ENCODE peak calls at places on chromosomes 11 and 22, in nine cellular contexts. F is PC-9, X is OCI-LY7, K is hepatocyte, R is GM23338, L is SK-N-SH, U is PC-3, S is HCT116, P is MM.1S. I is an unnamed sample. For H3K9me2, the result is how much of the 10 kb centered on the place peaks cover.

GRCh38 chr22:25602924-25603323 is 38.4 kb downstream of the GRK3 start:
- DNase-seq in R (no peak), K (no peak), X (no peak), S (peak), U (no peak), P (no peak), L (no peak), F (no peak), I (no peak)

GRCh38 chr11:1770061-1770460 is 6.3 kb upstream of the CTSD start:
- DNase-seq in K (no peak), L (no peak), R (no peak), F (no peak), P (no peak), X (no peak), U (no peak), S (no peak), I (no peak)

GRCh38 chr11:130846606-130847005 is 69.7 kb downstream of the SNX19 start:
- DNase-seq in X (no peak), P (peak), L (no peak), R (no peak), S (no peak), U (peak), F (no peak), K (no peak), I (peak)

GRCh38 chr22:21855715-21856114 is 11.7 kb downstream of the MAPK1 start:
- DNase-seq in L (no peak), P (no peak), S (no peak), R (no peak), X (no peak), K (no peak), F (no peak), U (no peak), I (no peak)

GRCh38 chr11:96037267-96037990 is 113.5 kb upstream of the MTMR2 start:
- DNase-seq in K (peak), P (no peak), R (no peak), S (no peak), L (no peak), F (peak), X (no peak), U (peak), I (peak)

GRCh38 chr11:31690041-31690440 is 121.1 kb downstream of the PAX6 start:
- DNase-seq in K (no peak), R (no peak), L (no peak), F (no peak), X (no peak), S (no peak), P (no peak), U (no peak), I (peak)

GRCh38 chr11:10351768-10352641 is 47.1 kb downstream of the ADM start:
- DNase-seq in X (no peak), U (peak), S (no peak), L (peak), P (no peak), R (peak), K (peak), F (peak), I (peak)

GRCh38 chr11:113134605-113135004 is 173.4 kb downstream of the NCAM1 start:
- DNase-seq in S (no peak), L (no peak), X (no peak), P (no peak), F (no peak), R (no peak), K (no peak), U (no peak), I (peak)

GRCh38 chr22:33723915-33724314 is 196.4 kb downstream of the LARGE1 start:
- DNase-seq in K (no peak), F (peak), X (no peak), U (no peak), L (no peak), P (no peak), S (no peak), R (no peak), I (no peak)

GRCh38 chr11:47202569-47202968 is 12.2 kb upstream of the DDB2 start:
- DNase-seq in L (no peak), P (no peak), F (no peak), K (no peak), S (no peak), X (no peak), R (no peak), U (no peak), I (no peak)

GRCh38 chr11:810040-810567 is 337 bp downstream of the RPLP2 start:
- DNase-seq in F (peak), R (no peak), L (no peak), U (no peak), S (no peak), K (no peak), P (no peak), X (no peak), I (no peak)

GRCh38 chr11:67528376-67528775 is 5.1 kb upstream of the CABP2 start:
- DNase-seq in K (no peak), P (no peak), S (no peak), R (no peak), L (no peak), F (no peak), X (no peak), U (no peak), I (no peak)

GRCh38 chr22:46078241-46079092 is 71.9 kb upstream of the PPARA start:
- DNase-seq in K (no peak), P (no peak), R (peak), U (peak), F (no peak), X (no peak), S (no peak), L (peak), I (peak)

GRCh38 chr11:76806131-76806530 is 23.0 kb downstream of the TSKU start:
- DNase-seq in X (no peak), P (no peak), U (no peak), L (no peak), R (no peak), S (no peak), F (no peak), K (no peak), I (no peak)

GRCh38 chr22:46322711-46323110 is 12.8 kb upstream of the TRMU start:
- DNase-seq in F (no peak), L (no peak), S (no peak), K (no peak), P (no peak), X (no peak), U (no peak), R (no peak), I (no peak)

GRCh38 chr11:76832365-76832764 is 28.4 kb upstream of the ACER3 start:
- DNase-seq in X (no peak), S (no peak), U (no peak), R (no peak), P (no peak), L (no peak), K (no peak), F (no peak), I (no peak)

GRCh38 chr22:42256930-42257329 is 13.5 kb downstream of the TCF20 start:
- DNase-seq in X (no peak), K (no peak), R (no peak), F (no peak), S (no peak), L (no peak), U (no peak), P (no peak), I (no peak)

GRCh38 chr22:42747701-42748513 is 27.2 kb upstream of the A4GALT start:
- DNase-seq in X (no peak), R (no peak), K (peak), L (no peak), U (no peak), S (no peak), P (no peak), F (no peak), I (peak)

GRCh38 chr11:68256331-68256741 is 15.4 kb downstream of the C11orf24 start:
- DNase-seq in X (no peak), P (no peak), K (no peak), S (no peak), F (no peak), R (no peak), U (no peak), L (no peak), I (peak)

GRCh38 chr11:35305670-35306382 is 113.5 kb downstream of the SLC1A2 start:
- DNase-seq in R (peak), K (peak), U (peak), F (no peak), X (peak), L (peak), P (peak), S (peak), I (peak)

GRCh38 chr11:99973993-99974392 is 713.1 kb upstream of the ARHGAP42 start:
- DNase-seq in X (no peak), L (no peak), F (no peak), S (no peak), K (peak), U (no peak), P (no peak), R (no peak), I (no peak)

GRCh38 chr11:122791411-122791810 is 46.9 kb upstream of the CRTAM start:
- DNase-seq in U (no peak), F (peak), X (no peak), P (no peak), K (no peak), L (no peak), S (no peak), R (no peak), I (peak)

GRCh38 chr22:22786301-22787115 is 101.1 kb upstream of the IGLL5 start:
- DNase-seq in L (no peak), F (no peak), S (no peak), X (no peak), U (no peak), K (peak), R (no peak), P (no peak), I (no peak)

GRCh38 chr11:110919241-110919893 is 207.1 kb upstream of the ARHGAP20 start:
- DNase-seq in X (no peak), L (no peak), P (peak), R (no peak), F (no peak), S (no peak), K (no peak), U (no peak), I (no peak)

GRCh38 chr11:119891392-119891791 is 162.4 kb upstream of the NECTIN1 start:
- DNase-seq in F (no peak), U (no peak), X (no peak), K (no peak), P (no peak), L (peak), R (no peak), S (no peak), I (no peak)

GRCh38 chr22:24450600-24450999 is 23.2 kb downstream of the ADORA2A start:
- DNase-seq in L (peak), P (no peak), U (no peak), S (no peak), F (no peak), R (no peak), X (peak), K (no peak), I (no peak)

GRCh38 chr11:66889974-66890373 is 33.1 kb downstream of the LRFN4 start:
- DNase-seq in X (no peak), F (peak), P (no peak), K (no peak), L (no peak), S (no peak), R (no peak), U (no peak), I (no peak)

GRCh38 chr11:108895579-108896480 is 231.0 kb downstream of the DDX10 start:
- DNase-seq in X (no peak), P (no peak), S (no peak), K (no peak), F (peak), R (no peak), U (peak), L (no peak), I (peak)

GRCh38 chr11:68338041-68338800 is 25.8 kb downstream of the LRP5 start:
- DNase-seq in S (no peak), X (no peak), R (no peak), K (no peak), L (no peak), U (no peak), P (no peak), F (no peak), I (peak)

GRCh38 chr11:18248561-18248960 is at the start of gene SAA2:
- DNase-seq in X (no peak), P (no peak), K (no peak), R (no peak), L (no peak), S (no peak), U (no peak), F (peak), I (no peak)

GRCh38 chr11:44622190-44622650 is 56.8 kb downstream of the CD82 start:
- DNase-seq in F (no peak), K (no peak), U (no peak), S (no peak), L (no peak), X (no peak), R (no peak), P (no peak), I (no peak)

GRCh38 chr11:73257342-73258103 is 14.6 kb upstream of the P2RY6 start:
- DNase-seq in K (no peak), S (peak), L (no peak), X (no peak), P (no peak), U (peak), R (peak), F (peak), I (peak)

GRCh38 chr22:23207786-23208325 is 27.5 kb downstream of the BCR start:
- DNase-seq in X (peak), R (no peak), K (no peak), F (no peak), L (no peak), S (no peak), P (no peak), U (no peak), I (no peak)

GRCh38 chr11:126990716-126991480 is 9.7 kb downstream of the KIRREL3 start:
- DNase-seq in X (no peak), L (no peak), U (no peak), F (no peak), K (no peak), R (no peak), P (no peak), S (no peak), I (peak)

GRCh38 chr11:31964181-31964580 is 126.7 kb upstream of the RCN1 start:
- DNase-seq in L (no peak), S (no peak), X (no peak), K (no peak), R (no peak), P (no peak), F (no peak), U (no peak), I (no peak)

DNA sequence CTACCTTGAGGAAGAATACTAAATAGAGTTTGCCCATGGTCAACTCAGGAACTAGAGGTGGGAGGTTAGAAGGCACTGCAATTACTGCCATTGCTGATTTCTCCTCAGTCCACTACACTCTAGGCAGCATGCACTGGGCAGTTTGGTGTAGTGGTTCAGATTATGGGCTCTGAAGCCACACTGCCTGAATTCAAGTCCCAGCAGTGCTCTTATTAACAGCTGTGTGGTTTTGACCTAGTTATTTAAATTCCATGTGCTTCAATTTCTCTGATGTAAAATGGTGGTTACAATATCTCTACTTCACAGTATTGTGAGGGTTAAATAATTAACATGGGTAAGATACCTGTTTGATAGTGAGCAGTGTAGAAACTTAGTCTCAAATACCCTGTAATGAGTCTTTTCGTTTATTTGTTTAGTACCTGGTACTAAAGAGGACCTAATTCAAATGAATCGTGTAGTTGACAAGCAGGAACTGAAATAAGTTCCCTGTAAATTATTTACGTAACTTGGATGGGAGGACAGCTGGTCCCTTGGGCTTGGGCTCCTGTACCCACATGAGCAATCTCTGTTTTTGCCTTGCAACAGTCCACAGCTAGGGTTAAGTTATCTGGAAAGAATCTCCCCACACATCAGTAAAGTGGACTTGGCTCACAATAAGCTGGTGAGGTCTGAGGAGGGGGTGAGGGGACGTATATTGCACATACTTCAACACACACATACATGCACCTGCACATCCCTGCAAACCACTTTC is 17.8 kb downstream of the PRR5L start:
- DNase-seq in F (no peak), L (no peak), K (no peak), R (no peak), U (no peak), S (no peak), X (no peak), P (no peak), I (no peak)
- H3K9me2 ChIP-seq in F (under half), L (under half), K (under half), R (under half), U (under half), S (under half), X (under half), P (under half), I (under half)

DNA sequence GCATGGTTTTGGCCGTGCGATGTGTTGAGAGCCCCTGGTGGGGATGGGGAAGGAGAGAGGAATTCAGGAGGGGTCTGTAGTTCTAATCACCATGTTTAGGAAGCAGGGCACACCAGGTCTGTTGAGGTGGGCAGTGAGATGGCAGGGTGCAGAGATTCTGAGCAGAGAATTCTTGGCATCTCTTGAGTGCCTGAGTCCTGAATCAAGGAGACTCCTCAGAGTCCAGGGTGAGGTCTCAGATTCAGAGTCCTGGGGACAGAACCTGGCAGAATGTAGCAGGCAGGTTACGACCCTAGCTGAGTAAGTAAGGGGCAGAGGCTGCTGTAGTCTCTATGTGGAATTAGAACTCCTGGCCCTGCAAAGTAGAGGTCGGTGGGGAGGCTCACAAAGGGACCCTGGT is 12.9 kb downstream of the PARVA start:
- DNase-seq in F (no peak), X (no peak), P (no peak), S (no peak), K (no peak), U (no peak), L (no peak), R (no peak), I (no peak)
- H2AFZ ChIP-seq in F (no peak), X (no peak), P (no peak), S (no peak), K (no peak), U (no peak), L (no peak), R (no peak), I (no peak)

GRCh38 chr22:26675687-26676273 is 18.4 kb downstream of the MIAT start:
- DNase-seq in X (no peak), R (no peak), F (no peak), S (no peak), L (no peak), P (no peak), K (no peak), U (no peak), I (no peak)
- H3K9me2 ChIP-seq in X (under half), R (under half), F (under half), S (under half), L (under half), P (under half), K (under half), U (under half), I (under half)

DNA sequence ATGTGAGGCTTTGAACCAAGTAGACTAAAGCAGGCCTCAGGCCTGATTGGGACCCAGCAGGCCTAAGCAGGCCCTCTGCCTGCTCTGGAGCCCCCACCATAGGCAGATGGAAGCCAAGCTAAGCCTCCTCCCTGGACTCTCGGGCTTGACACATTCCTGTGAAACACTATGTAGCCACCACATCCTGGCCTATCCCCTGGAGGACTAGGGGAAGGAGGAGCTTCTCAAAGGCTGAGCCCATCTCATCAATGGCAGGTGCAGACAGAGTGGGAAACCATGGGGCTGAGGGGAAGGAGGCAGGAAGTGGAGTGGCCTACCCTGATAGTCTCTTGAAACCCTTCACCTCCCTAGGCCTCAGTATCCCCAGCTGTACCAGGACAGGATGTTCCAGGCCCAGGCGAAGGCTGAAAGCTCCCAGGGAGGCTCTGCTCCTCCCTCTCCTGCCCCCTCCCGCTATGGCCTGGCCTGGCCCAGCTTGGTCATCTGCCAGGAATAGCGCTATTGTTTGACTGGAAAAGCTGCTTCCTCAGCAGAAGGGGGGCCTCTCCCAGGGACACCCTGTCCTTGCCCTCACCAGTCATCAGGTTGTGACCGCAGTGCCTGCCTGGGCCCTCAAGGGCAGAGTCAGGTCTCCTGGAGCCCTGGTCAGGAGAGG is 1.5 kb upstream of the CASTOR1 start:
- DNase-seq in F (peak), X (peak), L (peak), R (peak), U (peak), S (no peak), K (peak), P (no peak), I (peak)
- H2AFZ ChIP-seq in F (no peak), X (no peak), L (no peak), R (no peak), U (no peak), S (no peak), K (no peak), P (no peak), I (no peak)

GRCh38 chr11:118230088-118230487 is 5.3 kb upstream of the JAML start:
- DNase-seq in K (no peak), F (no peak), L (no peak), P (no peak), X (no peak), S (no peak), R (no peak), U (no peak), I (no peak)
- H3K9me2 ChIP-seq in K (under half), F (under half), L (under half), P (under half), X (under half), S (under half), R (under half), U (under half), I (under half)

GRCh38 chr11:12556155-12556554 is 118.1 kb upstream of the TEAD1 start:
- DNase-seq in R (no peak), K (no peak), S (no peak), F (no peak), P (no peak), X (no peak), U (no peak), L (no peak), I (peak)
- H2AFZ ChIP-seq in R (peak), K (no peak), S (peak), F (no peak), P (no peak), X (no peak), U (no peak), L (peak), I (peak)

DNA sequence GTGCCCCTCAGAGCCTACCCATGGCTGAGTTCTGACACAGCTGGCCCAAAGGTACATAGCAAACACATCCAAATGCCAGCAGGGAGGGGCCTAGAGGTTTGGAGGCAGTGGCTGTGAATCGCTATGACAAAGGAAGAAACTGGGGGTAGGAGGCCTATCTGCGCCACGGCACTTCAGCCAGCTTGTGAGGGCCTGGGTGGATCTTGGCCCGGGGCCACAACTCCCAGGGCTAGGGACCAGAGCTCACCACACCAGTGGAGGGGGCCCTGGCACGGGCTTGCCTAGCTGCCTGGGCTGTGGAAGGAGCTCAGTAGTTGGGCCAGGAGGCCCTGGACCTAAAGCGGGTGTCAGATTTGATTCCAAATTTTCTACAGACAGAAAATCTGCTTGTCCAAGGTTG is 9.4 kb upstream of the NAP1L4 start:
- DNase-seq in L (peak), S (no peak), F (no peak), X (no peak), P (no peak), K (no peak), U (no peak), R (no peak), I (no peak)
- H3K9me2 ChIP-seq in L (under half), S (under half), F (under half), X (under half), P (under half), K (under half), U (under half), R (under half), I (under half)

GRCh38 chr11:70495351-70496310 is 97.3 kb downstream of the CTTN start:
- DNase-seq in F (no peak), U (no peak), P (no peak), S (no peak), K (no peak), L (no peak), R (no peak), X (no peak), I (no peak)
- H2AFZ ChIP-seq in F (no peak), U (no peak), P (no peak), S (no peak), K (no peak), L (no peak), R (no peak), X (no peak), I (no peak)